ENCODE peak calls at places on chromosomes 2 and 18, in ten cellular contexts. P is tibial artery; T is Peyer's patch; C is endodermal cell; L is neural progenitor cell; J is fibroblast of lung; E is brain microvascular endothelial cell; Y is CD4-positive, CD25-positive, alpha-beta regulatory T cell; Q is heart right ventricle; R is CD8-positive, alpha-beta T cell. M is an unnamed sample.

GRCh38 chr18:44594779-44595467 is 85.8 kb upstream of the SETBP1 start:
- DNase-seq in P (no peak), E (peak; percentile 75), R (no peak), T (no peak), C (no peak), J (peak; percentile 84), L (no peak), Y (no peak), Q (peak; percentile 13), M (no peak)

GRCh38 chr2:24909555-24910177 is 10.4 kb downstream of the ADCY3 start:
- DNase-seq in R (no peak), C (no peak), L (no peak), J (no peak), T (no peak), Y (no peak), Q (no peak), P (peak; percentile 15), E (no peak), M (no peak)

GRCh38 chr2:10444463-10444862 is 3.7 kb downstream of the ODC1 start:
- DNase-seq in J (no peak), T (no peak), C (no peak), P (no peak), Y (no peak), R (no peak), L (no peak), Q (no peak), E (no peak), M (no peak)

GRCh38 chr2:216059233-216059834 is 22.3 kb downstream of the PECR start:
- DNase-seq in J (no peak), R (no peak), L (no peak), Y (peak; percentile 32), E (no peak), Q (no peak), T (no peak), C (no peak), P (no peak), M (no peak)

GRCh38 chr2:80016166-80016565 is 288.4 kb downstream of the LRRTM1 start:
- DNase-seq in Q (no peak), J (no peak), Y (no peak), T (no peak), L (no peak), P (no peak), C (no peak), R (no peak), E (no peak), M (no peak)

GRCh38 chr18:78732273-78733210 is 247.1 kb upstream of the SALL3 start:
- DNase-seq in Q (no peak), L (no peak), C (peak; percentile 31), E (no peak), Y (no peak), R (no peak), J (no peak), P (peak; percentile 59), T (no peak), M (no peak)

GRCh38 chr2:74472945-74473258 is 422 bp upstream of the MRPL53 start:
- DNase-seq in Y (no peak), R (no peak), P (no peak), L (no peak), Q (no peak), J (no peak), C (no peak), T (no peak), E (no peak), M (no peak)

GRCh38 chr2:101794141-101794540 is 96.6 kb downstream of the MAP4K4 start:
- DNase-seq in R (no peak), Y (no peak), L (no peak), T (no peak), E (no peak), Q (no peak), P (no peak), J (peak; percentile 45), C (no peak), M (no peak)

GRCh38 chr2:43943809-43944452 is 51.9 kb downstream of the LRPPRC start:
- DNase-seq in C (no peak), P (no peak), J (peak; percentile 26), E (no peak), T (no peak), Y (no peak), Q (no peak), R (no peak), L (no peak), M (no peak)

GRCh38 chr2:232488721-232489300 is 1.2 kb upstream of the ECEL1 start:
- DNase-seq in C (no peak), P (peak; percentile 33), L (no peak), R (no peak), J (no peak), T (peak; percentile 25), Q (no peak), E (no peak), Y (no peak), M (no peak)

GRCh38 chr2:172102858-172103359 is at the start of gene DLX2:
- DNase-seq in Q (peak; percentile 63), Y (peak; percentile 83), C (peak; percentile 98), J (peak; percentile 79), P (peak; percentile 73), L (peak; percentile 98), R (peak; percentile 65), E (peak; percentile 79), T (peak; percentile 89), M (peak; percentile 91)

GRCh38 chr2:129297430-129297829 is 682.0 kb upstream of the RAB6C start:
- DNase-seq in Q (no peak), J (no peak), R (no peak), C (peak; percentile 80), T (no peak), E (no peak), Y (no peak), L (peak; percentile 53), P (no peak), M (peak; percentile 19)

GRCh38 chr2:119481501-119482455 is 42.5 kb downstream of the SCTR start:
- DNase-seq in L (no peak), E (no peak), T (no peak), Y (no peak), Q (no peak), R (no peak), P (no peak), J (no peak), C (peak; percentile 42), M (no peak)

GRCh38 chr2:207514451-207514850 is 15.3 kb upstream of the CREB1 start:
- DNase-seq in C (no peak), Q (no peak), R (no peak), E (no peak), L (no peak), Y (no peak), J (no peak), T (no peak), P (no peak), M (no peak)

GRCh38 chr2:38013158-38013752 is 62.7 kb downstream of the CYP1B1 start:
- DNase-seq in P (no peak), L (no peak), R (no peak), J (peak; percentile 34), Q (no peak), Y (no peak), E (no peak), T (no peak), C (no peak), M (no peak)

GRCh38 chr18:12428923-12429322 is 21.2 kb downstream of the PRELID3A start:
- DNase-seq in P (no peak), T (no peak), Q (no peak), Y (no peak), E (no peak), J (no peak), R (no peak), L (no peak), C (no peak), M (no peak)

GRCh38 chr2:32941944-32942690 is 4.6 kb upstream of the LTBP1 start:
- DNase-seq in Q (peak; percentile 13), P (no peak), T (no peak), L (no peak), E (no peak), R (no peak), Y (no peak), J (no peak), C (no peak), M (no peak)

GRCh38 chr2:105409717-105410116 is 10.9 kb upstream of the FHL2 start:
- DNase-seq in Q (peak; percentile 87), Y (no peak), L (no peak), T (no peak), J (peak; percentile 74), P (peak; percentile 94), R (no peak), E (no peak), C (no peak), M (no peak)

GRCh38 chr2:134865388-134865787 is 27.0 kb downstream of the ACMSD start:
- DNase-seq in Y (no peak), T (no peak), C (no peak), L (no peak), E (no peak), Q (no peak), J (no peak), P (no peak), R (no peak), M (no peak)
- H3K27ac ChIP-seq in Y (no peak overlapping the region), T (no peak overlapping the region), C (no peak overlapping the region), L (no peak overlapping the region), E (no peak overlapping the region), Q (no peak overlapping the region), J (no peak overlapping the region), P (no peak overlapping the region), R (no peak overlapping the region), M (no peak overlapping the region)

GRCh38 chr18:68549257-68549871 is 165.5 kb downstream of the TMX3 start:
- DNase-seq in R (no peak), Y (no peak), J (peak; percentile 86), P (no peak), C (no peak), Q (no peak), T (no peak), L (no peak), E (peak; percentile 43), M (no peak)
- H3K27ac ChIP-seq in R (no peak overlapping the region), Y (no peak overlapping the region), J (peak overlapping the region; percentile 37), P (no peak overlapping the region), C (no peak overlapping the region), Q (no peak overlapping the region), T (no peak overlapping the region), L (no peak overlapping the region), E (peak overlapping the region; percentile 40), M (no peak overlapping the region)

DNA sequence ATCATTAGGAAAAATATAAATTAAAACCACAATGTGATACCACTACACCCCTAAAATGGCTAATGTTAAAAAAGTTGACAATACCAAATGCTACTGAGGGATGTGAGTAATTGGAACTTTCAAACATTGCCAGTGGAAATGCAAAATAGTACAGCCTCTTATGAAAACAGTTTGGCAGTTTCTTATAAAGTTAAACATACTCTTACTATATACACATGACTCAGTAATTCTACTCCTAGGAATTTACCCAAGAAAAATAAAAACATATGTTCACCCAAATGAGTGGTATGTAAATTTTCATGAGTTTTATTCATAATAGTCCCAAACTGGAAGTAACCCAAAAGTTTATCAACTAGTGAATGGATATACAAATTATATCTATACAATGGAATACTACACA is 228.0 kb downstream of the CYP26B1 start:
- DNase-seq in E (no peak), Y (no peak), R (no peak), T (no peak), Q (no peak), L (no peak), C (no peak), P (no peak), J (peak; percentile 60), M (no peak)
- H3K27ac ChIP-seq in E (no peak overlapping the region), Y (no peak overlapping the region), R (no peak overlapping the region), T (no peak overlapping the region), Q (no peak overlapping the region), L (no peak overlapping the region), C (no peak overlapping the region), P (no peak overlapping the region), J (no peak overlapping the region), M (no peak overlapping the region)

DNA sequence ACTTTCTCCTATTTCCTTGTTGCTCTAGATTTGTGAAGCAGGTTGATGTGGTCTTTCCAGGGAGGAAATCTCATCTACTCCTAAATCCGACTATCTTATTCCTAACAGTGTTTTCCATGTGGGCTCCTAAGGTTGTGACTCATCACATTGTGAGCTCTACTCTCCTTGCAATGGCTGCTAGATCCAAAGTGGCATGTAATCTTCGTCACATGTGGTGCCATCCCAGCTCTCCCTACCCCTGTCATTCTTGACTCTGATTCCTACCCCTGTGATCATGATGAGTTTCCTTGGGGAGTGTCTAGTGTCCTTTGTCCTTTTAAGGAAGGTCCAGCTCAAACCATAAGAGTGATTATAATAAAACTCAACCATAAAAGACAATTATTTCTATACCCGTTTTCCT is 47.3 kb upstream of the GULP1 start:
- DNase-seq in P (no peak), L (no peak), J (no peak), T (no peak), Y (no peak), Q (no peak), E (peak; percentile 10), R (no peak), C (no peak), M (no peak)
- H3K27ac ChIP-seq in P (no peak overlapping the region), L (no peak overlapping the region), J (no peak overlapping the region), T (no peak overlapping the region), Y (no peak overlapping the region), Q (no peak overlapping the region), E (no peak overlapping the region), R (no peak overlapping the region), C (no peak overlapping the region), M (no peak overlapping the region)

M was measured in DND-41.